ENCODE peak calls at places on chromosomes 6 and 20, in seven cellular contexts. One of them, this sample, is unnamed.

GRCh38 chr20:5030348-5031205 is 29.3 kb upstream of the SLC23A2 start:
- DNase-seq in fibroblast of the aortic adventitia: no peak
- DNase-seq in retinal pigment epithelial cell: no peak
- DNase-seq in adrenal gland: no peak
- DNase-seq in keratinocyte: no peak
- DNase-seq in AG10803: no peak
- DNase-seq in Caco-2: no peak
- DNase-seq in this sample: no peak

GRCh38 chr6:17621003-17621402 is 20.9 kb downstream of the FAM8A1 start:
- DNase-seq in retinal pigment epithelial cell: no peak
- DNase-seq in keratinocyte: no peak
- DNase-seq in adrenal gland: no peak
- DNase-seq in AG10803: no peak
- DNase-seq in Caco-2: no peak
- DNase-seq in fibroblast of the aortic adventitia: no peak
- DNase-seq in this sample: no peak

GRCh38 chr20:62596486-62596885 is 45.8 kb upstream of the SLCO4A1 start:
- DNase-seq in fibroblast of the aortic adventitia: no peak
- DNase-seq in Caco-2: no peak
- DNase-seq in retinal pigment epithelial cell: no peak
- DNase-seq in adrenal gland: no peak
- DNase-seq in keratinocyte: no peak
- DNase-seq in AG10803: no peak
- DNase-seq in this sample: no peak

GRCh38 chr6:46327769-46328168 is 157.0 kb upstream of the ENPP5 start:
- DNase-seq in keratinocyte: no peak
- DNase-seq in adrenal gland: no peak
- DNase-seq in Caco-2: no peak
- DNase-seq in AG10803: no peak
- DNase-seq in fibroblast of the aortic adventitia: no peak
- DNase-seq in retinal pigment epithelial cell: no peak
- DNase-seq in this sample: no peak

GRCh38 chr6:16800942-16801341 is 39.7 kb upstream of the ATXN1 start:
- DNase-seq in retinal pigment epithelial cell: no peak
- DNase-seq in keratinocyte: no peak
- DNase-seq in fibroblast of the aortic adventitia: peak
- DNase-seq in adrenal gland: no peak
- DNase-seq in Caco-2: no peak
- DNase-seq in AG10803: peak
- DNase-seq in this sample: no peak

GRCh38 chr6:152220785-152221184 is 413.3 kb downstream of the ESR1 start:
- DNase-seq in adrenal gland: no peak
- DNase-seq in Caco-2: no peak
- DNase-seq in AG10803: peak
- DNase-seq in fibroblast of the aortic adventitia: peak
- DNase-seq in retinal pigment epithelial cell: no peak
- DNase-seq in keratinocyte: no peak
- DNase-seq in this sample: no peak

GRCh38 chr6:149054559-149055194 is 262.8 kb upstream of the TAB2 start:
- DNase-seq in retinal pigment epithelial cell: no peak
- DNase-seq in fibroblast of the aortic adventitia: no peak
- DNase-seq in AG10803: no peak
- DNase-seq in keratinocyte: no peak
- DNase-seq in adrenal gland: no peak
- DNase-seq in Caco-2: no peak
- DNase-seq in this sample: no peak

GRCh38 chr20:48102821-48103635 is 317.7 kb upstream of the SULF2 start:
- DNase-seq in fibroblast of the aortic adventitia: peak
- DNase-seq in adrenal gland: no peak
- DNase-seq in retinal pigment epithelial cell: no peak
- DNase-seq in AG10803: peak
- DNase-seq in Caco-2: no peak
- DNase-seq in keratinocyte: no peak
- DNase-seq in this sample: peak

DNA sequence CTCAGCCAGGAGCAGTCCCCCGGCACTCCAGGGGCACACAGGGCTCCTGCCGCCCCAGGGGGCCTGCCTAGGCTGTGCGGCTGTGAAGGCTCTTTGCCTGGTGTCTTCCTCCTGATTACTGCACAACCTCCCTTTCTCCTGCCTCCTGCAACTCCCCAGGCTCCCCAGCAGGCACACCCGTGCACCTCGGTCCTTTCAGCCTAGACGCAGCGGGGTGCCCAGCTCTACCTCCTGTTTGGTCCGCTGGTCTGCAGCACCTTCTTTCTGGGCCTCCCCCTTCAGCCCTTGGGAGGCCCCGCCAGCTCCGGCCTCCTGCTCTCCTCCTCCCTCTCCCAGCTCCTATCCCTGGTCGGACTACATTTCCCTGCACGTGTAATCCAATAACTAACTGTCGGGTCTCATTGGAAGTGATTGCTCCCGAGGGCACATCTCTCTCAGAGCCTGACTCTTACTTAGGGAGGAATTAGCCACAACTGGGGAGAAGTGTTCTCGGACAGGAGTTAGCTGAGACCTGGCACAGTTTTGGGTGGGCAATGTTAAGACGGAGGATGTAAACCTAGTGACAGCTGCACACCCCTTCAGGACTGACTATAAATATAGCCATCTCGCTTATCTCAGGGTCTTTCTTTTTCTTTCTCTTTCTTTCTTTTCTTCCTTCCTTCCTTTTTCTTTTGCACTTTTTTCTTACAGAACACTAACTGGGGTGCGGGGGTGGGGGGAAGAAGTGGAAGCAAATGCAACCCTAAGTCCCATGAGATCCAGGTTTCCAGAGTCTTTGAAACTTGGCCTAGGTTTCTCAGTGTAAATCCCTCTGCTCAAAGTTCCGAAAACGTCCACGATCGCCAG is 1.1 kb upstream of the FOXF2 start:
- DNase-seq in AG10803: no peak
- DNase-seq in Caco-2: no peak
- DNase-seq in keratinocyte: no peak
- DNase-seq in fibroblast of the aortic adventitia: no peak
- DNase-seq in adrenal gland: no peak
- DNase-seq in retinal pigment epithelial cell: no peak
- DNase-seq in this sample: no peak
- H3K4me3 ChIP-seq in AG10803: peak
- H3K4me3 ChIP-seq in Caco-2: no peak
- H3K4me3 ChIP-seq in keratinocyte: no peak
- H3K4me3 ChIP-seq in fibroblast of the aortic adventitia: peak
- H3K4me3 ChIP-seq in adrenal gland: no peak
- H3K4me3 ChIP-seq in retinal pigment epithelial cell: no peak
- H3K4me3 ChIP-seq in this sample: no peak

GRCh38 chr6:1812487-1812886 is 202.8 kb downstream of the FOXC1 start:
- DNase-seq in AG10803: no peak
- DNase-seq in retinal pigment epithelial cell: no peak
- DNase-seq in keratinocyte: no peak
- DNase-seq in fibroblast of the aortic adventitia: no peak
- DNase-seq in adrenal gland: no peak
- DNase-seq in Caco-2: no peak
- DNase-seq in this sample: no peak
- TF ChIP-seq CTCF in AG10803: no peak
- TF ChIP-seq CTCF in retinal pigment epithelial cell: no peak
- TF ChIP-seq CTCF in keratinocyte: no peak
- TF ChIP-seq CTCF in fibroblast of the aortic adventitia: no peak
- TF ChIP-seq CTCF in adrenal gland: no peak
- TF ChIP-seq CTCF in Caco-2: no peak
- TF ChIP-seq CTCF in this sample: no peak

DNA sequence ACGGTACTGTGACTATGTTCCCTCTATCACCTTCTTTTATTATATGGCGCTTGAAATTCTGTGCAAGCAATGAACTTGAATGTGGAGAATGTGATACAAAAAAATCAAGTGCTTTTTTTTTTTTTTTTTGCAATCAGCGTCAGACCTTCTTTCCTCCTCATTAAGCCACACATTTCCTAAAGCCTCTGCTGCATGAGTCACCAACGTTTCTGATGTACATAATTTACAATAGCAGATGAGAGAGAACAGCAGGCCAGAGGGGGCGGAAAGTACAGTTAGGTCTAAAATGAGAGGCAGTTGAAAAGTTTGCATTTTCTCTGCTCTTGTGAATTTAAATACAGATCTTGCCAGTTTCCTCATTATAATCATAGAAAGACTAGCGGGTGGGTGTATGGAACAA is 114.6 kb upstream of the RIPOR2 start:
- DNase-seq in keratinocyte: no peak
- DNase-seq in Caco-2: no peak
- DNase-seq in AG10803: peak
- DNase-seq in fibroblast of the aortic adventitia: peak
- DNase-seq in retinal pigment epithelial cell: peak
- DNase-seq in adrenal gland: no peak
- DNase-seq in this sample: peak
- H3K4me3 ChIP-seq in keratinocyte: no peak
- H3K4me3 ChIP-seq in Caco-2: no peak
- H3K4me3 ChIP-seq in AG10803: no peak
- H3K4me3 ChIP-seq in fibroblast of the aortic adventitia: no peak
- H3K4me3 ChIP-seq in retinal pigment epithelial cell: no peak
- H3K4me3 ChIP-seq in adrenal gland: no peak
- H3K4me3 ChIP-seq in this sample: no peak

DNA sequence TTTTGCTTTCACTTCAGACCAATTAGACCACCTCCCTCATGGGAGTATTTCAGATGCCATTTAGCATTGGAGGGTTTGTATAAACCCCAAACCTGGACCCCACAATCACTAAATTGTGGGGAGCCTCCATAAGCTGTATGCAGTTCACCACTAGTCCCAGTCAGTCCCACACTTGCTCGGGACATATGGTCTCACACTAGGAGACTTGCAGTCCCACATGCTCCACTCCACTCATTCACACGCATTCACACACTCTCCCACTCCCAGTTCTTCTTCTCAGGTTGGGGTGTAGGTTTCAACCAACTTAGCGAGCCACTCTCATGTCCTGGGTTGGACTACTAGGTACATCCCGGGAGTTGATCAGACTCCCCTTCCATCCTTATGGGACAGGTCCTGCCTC is 84.5 kb upstream of the GPR6 start:
- DNase-seq in retinal pigment epithelial cell: no peak
- DNase-seq in adrenal gland: no peak
- DNase-seq in Caco-2: no peak
- DNase-seq in keratinocyte: no peak
- DNase-seq in AG10803: no peak
- DNase-seq in fibroblast of the aortic adventitia: no peak
- DNase-seq in this sample: no peak
- TF ChIP-seq CTCF in retinal pigment epithelial cell: no peak
- TF ChIP-seq CTCF in adrenal gland: no peak
- TF ChIP-seq CTCF in Caco-2: no peak
- TF ChIP-seq CTCF in keratinocyte: no peak
- TF ChIP-seq CTCF in AG10803: no peak
- TF ChIP-seq CTCF in fibroblast of the aortic adventitia: no peak
- TF ChIP-seq CTCF in this sample: no peak

DNA sequence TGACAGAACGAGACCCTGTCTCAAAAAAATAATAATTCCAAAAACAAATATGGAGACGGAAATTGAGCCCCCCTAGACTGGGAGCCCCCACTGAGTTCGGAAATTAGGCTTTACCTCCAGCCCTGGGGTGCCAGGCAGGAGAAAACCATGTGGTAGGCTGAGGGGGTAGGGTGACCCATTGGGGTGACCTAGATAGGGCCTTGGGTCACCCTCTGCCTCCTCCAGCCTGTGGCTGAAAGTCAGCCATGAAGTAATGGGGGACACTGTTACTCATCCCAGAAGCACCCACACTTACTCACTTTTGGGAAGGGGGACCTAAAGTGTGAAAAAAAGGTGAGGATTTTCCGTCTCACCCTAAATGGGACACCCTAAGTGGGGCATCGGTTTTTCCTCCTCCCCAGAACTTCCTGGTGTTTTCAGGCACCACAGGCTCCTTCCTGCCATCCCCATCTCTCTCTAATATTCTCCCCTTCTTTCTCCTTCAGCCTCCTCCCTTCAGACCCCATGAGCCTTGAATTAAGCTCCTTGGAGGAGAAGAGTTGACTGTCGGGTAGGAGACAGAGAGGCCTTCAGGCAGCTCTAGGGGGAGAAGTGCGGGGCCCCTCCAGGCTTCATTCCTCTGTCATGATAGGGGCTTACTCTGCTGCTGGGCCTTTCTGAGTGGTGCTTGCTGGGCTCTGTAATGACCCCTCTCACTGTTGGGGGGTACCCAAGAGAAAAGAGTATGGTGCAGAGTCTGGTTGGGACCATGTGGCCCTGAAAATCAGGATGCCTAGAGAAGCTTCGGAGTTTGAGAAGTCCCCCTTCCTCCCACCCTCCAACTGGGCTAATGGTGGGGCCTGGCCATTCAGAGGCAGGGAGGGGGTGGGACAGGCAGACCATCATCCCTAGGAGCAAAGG is 2.4 kb downstream of the LTB start:
- DNase-seq in fibroblast of the aortic adventitia: no peak
- DNase-seq in Caco-2: no peak
- DNase-seq in adrenal gland: no peak
- DNase-seq in AG10803: no peak
- DNase-seq in keratinocyte: no peak
- DNase-seq in retinal pigment epithelial cell: no peak
- DNase-seq in this sample: no peak
- H3K4me3 ChIP-seq in fibroblast of the aortic adventitia: no peak
- H3K4me3 ChIP-seq in Caco-2: no peak
- H3K4me3 ChIP-seq in adrenal gland: no peak
- H3K4me3 ChIP-seq in AG10803: no peak
- H3K4me3 ChIP-seq in keratinocyte: no peak
- H3K4me3 ChIP-seq in retinal pigment epithelial cell: no peak
- H3K4me3 ChIP-seq in this sample: no peak

This sample was measured in astrocyte of the spinal cord.